ENCODE peak calls at places on chromosomes 7 and 10, in four cellular contexts. Z, R, E and N are unnamed samples.
A peak's percentile ranks its signal among the peaks of the same experiment; 100 is the strongest.

GRCh38 chr7:140485463-140486265 is 6.4 kb upstream of the MKRN1 start:
- DNase-seq in R (no peak), E (no peak), Z (no peak), N (no peak)

GRCh38 chr10:119715628-119716505 is 10.0 kb upstream of the INPP5F start:
- DNase-seq in Z (peak; percentile 33), R (no peak), E (no peak), N (no peak)

GRCh38 chr7:12729112-12729511 is 41.7 kb downstream of the ARL4A start:
- DNase-seq in R (peak; percentile 88), E (peak; percentile 57), Z (peak; percentile 47), N (peak; percentile 78)

GRCh38 chr10:93873427-93874115 is 20.2 kb upstream of the SLC35G1 start:
- DNase-seq in E (peak; percentile 62), Z (peak; percentile 75), R (no peak), N (no peak)

GRCh38 chr7:106329971-106330733 is 45.4 kb upstream of the NAMPT start:
- DNase-seq in E (peak; percentile 82), Z (peak; percentile 73), R (no peak), N (no peak)

GRCh38 chr10:77602231-77602912 is 35.2 kb downstream of the KCNMA1 start:
- DNase-seq in E (peak; percentile 71), Z (peak; percentile 30), R (peak; percentile 23), N (peak; percentile 52)

GRCh38 chr10:124719213-124719851 is 24.8 kb downstream of the FAM53B start:
- DNase-seq in E (peak; percentile 54), Z (no peak), R (no peak), N (peak; percentile 82)

GRCh38 chr7:40658731-40659130 is 523.9 kb downstream of the SUGCT start:
- DNase-seq in E (peak; percentile 65), Z (peak; percentile 43), R (no peak), N (no peak)

GRCh38 chr7:4523219-4523618 is 158.9 kb upstream of the FOXK1 start:
- DNase-seq in Z (no peak), R (no peak), E (no peak), N (no peak)

GRCh38 chr7:133822001-133822641 is 305.0 kb upstream of the LRGUK start:
- DNase-seq in R (no peak), Z (no peak), E (no peak), N (no peak)

GRCh38 chr10:5291501-5292195 is 73.1 kb upstream of the UCN3 start:
- DNase-seq in Z (peak; percentile 98), R (no peak), E (peak; percentile 73), N (peak; percentile 78)

GRCh38 chr10:102781089-102781920 is 37.6 kb downstream of the WBP1L start:
- DNase-seq in Z (peak; percentile 62), E (no peak), R (peak; percentile 43), N (no peak)

GRCh38 chr7:95931460-95932232 is 159.3 kb downstream of the DYNC1I1 start:
- DNase-seq in Z (no peak), R (no peak), E (no peak), N (no peak)

GRCh38 chr7:31368620-31369019 is 28.1 kb upstream of the NEUROD6 start:
- DNase-seq in E (no peak), R (no peak), Z (no peak), N (no peak)

GRCh38 chr10:86137561-86137960 is 229.0 kb downstream of the GRID1 start:
- DNase-seq in Z (no peak), R (no peak), E (no peak), N (no peak)

GRCh38 chr7:118404211-118404610 is 179.7 kb downstream of the ANKRD7 start:
- DNase-seq in Z (no peak), R (no peak), E (no peak), N (no peak)

GRCh38 chr7:91239772-91240171 is 24.5 kb upstream of the FZD1 start:
- DNase-seq in E (no peak), R (no peak), Z (no peak), N (no peak)

GRCh38 chr7:2993396-2993795 is 50.3 kb downstream of the CARD11 start:
- DNase-seq in Z (no peak), R (peak; percentile 74), E (no peak), N (no peak)

GRCh38 chr7:8125680-8126444 is 136.1 kb downstream of the ICA1 start:
- DNase-seq in R (no peak), E (no peak), Z (no peak), N (no peak)